ENCODE peak calls at places on chromosomes 13 and 19, in four cellular contexts. One of them, this sample, is unnamed.
A peak's percentile ranks its signal among the peaks of the same experiment; 100 is the strongest.

GRCh38 chr13:82905071-82905470 is 977.2 kb downstream of the SLITRK1 start:
- DNase-seq in K562: no peak
- DNase-seq in HepG2: no peak
- DNase-seq in GM12878: no peak
- DNase-seq in this sample: no peak

GRCh38 chr13:110326263-110326904 is 19.3 kb downstream of the COL4A2 start:
- DNase-seq in K562: no peak
- DNase-seq in HepG2: no peak
- DNase-seq in GM12878: no peak
- DNase-seq in this sample: no peak

GRCh38 chr19:10289167-10289835 is 451 bp upstream of the ICAM5 start:
- DNase-seq in K562: peak; percentile 67
- DNase-seq in HepG2: peak; percentile 53
- DNase-seq in GM12878: no peak
- DNase-seq in this sample: no peak

GRCh38 chr19:42284066-42284501 is 15.0 kb downstream of the CIC start:
- DNase-seq in K562: peak; percentile 86
- DNase-seq in HepG2: no peak
- DNase-seq in GM12878: no peak
- DNase-seq in this sample: no peak

GRCh38 chr13:73107970-73108369 is 49.2 kb downstream of the KLF5 start:
- DNase-seq in K562: no peak
- DNase-seq in HepG2: no peak
- DNase-seq in GM12878: no peak
- DNase-seq in this sample: no peak

GRCh38 chr13:38687246-38688229 is 661 bp downstream of the FREM2 start:
- DNase-seq in K562: no peak
- DNase-seq in HepG2: no peak
- DNase-seq in GM12878: no peak
- DNase-seq in this sample: no peak

GRCh38 chr13:86986448-86986847 is 684.7 kb upstream of the SLITRK5 start:
- DNase-seq in K562: no peak
- DNase-seq in HepG2: peak; percentile 52
- DNase-seq in GM12878: no peak
- DNase-seq in this sample: no peak

GRCh38 chr19:29666634-29667389 is 1.6 kb downstream of the PLEKHF1 start:
- DNase-seq in K562: no peak
- DNase-seq in HepG2: peak; percentile 55
- DNase-seq in GM12878: no peak
- DNase-seq in this sample: no peak

GRCh38 chr13:64206430-64207225 is 2791.0 kb upstream of the PCDH20 start:
- DNase-seq in K562: no peak
- DNase-seq in HepG2: no peak
- DNase-seq in GM12878: no peak
- DNase-seq in this sample: no peak

GRCh38 chr13:30824651-30825050 is 81.4 kb upstream of the MEDAG start:
- DNase-seq in K562: no peak
- DNase-seq in HepG2: no peak
- DNase-seq in GM12878: no peak
- DNase-seq in this sample: no peak

GRCh38 chr13:30816733-30817132 is 81.4 kb downstream of the ALOX5AP start:
- DNase-seq in K562: no peak
- DNase-seq in HepG2: no peak
- DNase-seq in GM12878: no peak
- DNase-seq in this sample: no peak

GRCh38 chr13:30818323-30818960 is 83.1 kb downstream of the ALOX5AP start:
- DNase-seq in K562: no peak
- DNase-seq in HepG2: no peak
- DNase-seq in GM12878: no peak
- DNase-seq in this sample: no peak

GRCh38 chr13:30821421-30821820 is 84.7 kb upstream of the MEDAG start:
- DNase-seq in K562: no peak
- DNase-seq in HepG2: no peak
- DNase-seq in GM12878: no peak
- DNase-seq in this sample: no peak

GRCh38 chr13:30819136-30819875 is 84.0 kb downstream of the ALOX5AP start:
- DNase-seq in K562: no peak
- DNase-seq in HepG2: peak; percentile 50
- DNase-seq in GM12878: no peak
- DNase-seq in this sample: no peak
- TF ChIP-seq KDM1A in K562: no peak
- TF ChIP-seq KDM1A in HepG2: no peak
- TF ChIP-seq KDM1A in GM12878: no peak
- TF ChIP-seq KDM1A in this sample: no peak

GRCh38 chr13:48593551-48593950 is 60.2 kb upstream of the CYSLTR2 start:
- DNase-seq in K562: no peak
- DNase-seq in HepG2: no peak
- DNase-seq in GM12878: no peak
- DNase-seq in this sample: no peak

GRCh38 chr13:48596128-48596429 is 57.6 kb upstream of the CYSLTR2 start:
- DNase-seq in K562: no peak
- DNase-seq in HepG2: no peak
- DNase-seq in GM12878: no peak
- DNase-seq in this sample: no peak

GRCh38 chr13:48594080-48594815 is 59.5 kb upstream of the CYSLTR2 start:
- DNase-seq in K562: no peak
- DNase-seq in HepG2: no peak
- DNase-seq in GM12878: no peak
- DNase-seq in this sample: no peak

GRCh38 chr13:48591889-48592725 is 59.2 kb upstream of the RCBTB2 start:
- DNase-seq in K562: no peak
- DNase-seq in HepG2: no peak
- DNase-seq in GM12878: no peak
- DNase-seq in this sample: no peak

GRCh38 chr13:48595330-48596127 is 58.2 kb upstream of the CYSLTR2 start:
- DNase-seq in K562: peak; percentile 12
- DNase-seq in HepG2: peak; percentile 79
- DNase-seq in GM12878: no peak
- DNase-seq in this sample: no peak
- TF ChIP-seq MAX in K562: no peak
- TF ChIP-seq MAX in HepG2: no peak
- TF ChIP-seq MAX in GM12878: no peak
- TF ChIP-seq MAX in this sample: no peak

GRCh38 chr13:114174529-114174941 is 4.5 kb upstream of the CFAP97D2 start:
- DNase-seq in K562: no peak
- DNase-seq in HepG2: no peak
- DNase-seq in GM12878: no peak
- DNase-seq in this sample: no peak
- TF ChIP-seq BRCA1 in K562: no peak
- TF ChIP-seq BRCA1 in HepG2: no peak
- TF ChIP-seq BRCA1 in GM12878: no peak
- TF ChIP-seq BRCA1 in this sample: no peak

DNA sequence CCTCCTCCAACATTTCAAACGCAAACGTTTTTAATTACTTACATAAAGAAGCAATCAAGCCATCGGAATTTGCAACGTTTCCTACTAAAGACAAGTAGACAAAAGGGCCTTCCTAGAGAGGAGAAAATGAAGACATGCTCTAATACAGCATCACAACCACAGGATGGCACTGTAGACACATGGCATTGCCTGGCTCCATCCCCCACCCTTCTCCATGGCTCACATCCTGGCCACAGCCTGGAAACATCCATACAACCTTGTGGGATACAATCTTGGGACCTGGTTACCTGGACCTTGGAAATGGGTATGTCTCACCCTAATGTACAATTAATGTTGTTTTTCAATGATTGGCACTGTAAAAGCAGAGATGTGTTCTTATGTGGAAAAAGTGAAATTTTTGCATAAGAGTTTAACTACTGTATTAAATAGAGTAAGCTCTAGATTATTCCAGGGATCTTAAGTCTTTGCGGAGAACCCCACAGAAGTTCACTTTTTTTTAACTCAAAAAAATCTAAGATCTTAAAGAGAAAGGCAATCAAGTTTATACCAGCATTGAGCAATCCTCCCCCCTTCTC is 21.5 kb downstream of the EBPL start:
- DNase-seq in K562: peak; percentile 57
- DNase-seq in HepG2: peak; percentile 60
- DNase-seq in GM12878: no peak
- DNase-seq in this sample: peak; percentile 57
- TF ChIP-seq KDM1A in K562: no peak
- TF ChIP-seq KDM1A in HepG2: no peak
- TF ChIP-seq KDM1A in GM12878: no peak
- TF ChIP-seq KDM1A in this sample: no peak

GRCh38 chr13:50318887-50319286 is 303.6 kb downstream of the KCNRG start:
- DNase-seq in K562: no peak
- DNase-seq in HepG2: no peak
- DNase-seq in GM12878: no peak
- DNase-seq in this sample: no peak

GRCh38 chr13:50323440-50324070 is 308.3 kb downstream of the KCNRG start:
- DNase-seq in K562: no peak
- DNase-seq in HepG2: no peak
- DNase-seq in GM12878: no peak
- DNase-seq in this sample: no peak

GRCh38 chr13:50319603-50320296 is 304.5 kb downstream of the KCNRG start:
- DNase-seq in K562: peak; percentile 9
- DNase-seq in HepG2: peak; percentile 24
- DNase-seq in GM12878: no peak
- DNase-seq in this sample: no peak

GRCh38 chr13:50322006-50322405 is 306.8 kb downstream of the KCNRG start:
- DNase-seq in K562: no peak
- DNase-seq in HepG2: no peak
- DNase-seq in GM12878: no peak
- DNase-seq in this sample: no peak

DNA sequence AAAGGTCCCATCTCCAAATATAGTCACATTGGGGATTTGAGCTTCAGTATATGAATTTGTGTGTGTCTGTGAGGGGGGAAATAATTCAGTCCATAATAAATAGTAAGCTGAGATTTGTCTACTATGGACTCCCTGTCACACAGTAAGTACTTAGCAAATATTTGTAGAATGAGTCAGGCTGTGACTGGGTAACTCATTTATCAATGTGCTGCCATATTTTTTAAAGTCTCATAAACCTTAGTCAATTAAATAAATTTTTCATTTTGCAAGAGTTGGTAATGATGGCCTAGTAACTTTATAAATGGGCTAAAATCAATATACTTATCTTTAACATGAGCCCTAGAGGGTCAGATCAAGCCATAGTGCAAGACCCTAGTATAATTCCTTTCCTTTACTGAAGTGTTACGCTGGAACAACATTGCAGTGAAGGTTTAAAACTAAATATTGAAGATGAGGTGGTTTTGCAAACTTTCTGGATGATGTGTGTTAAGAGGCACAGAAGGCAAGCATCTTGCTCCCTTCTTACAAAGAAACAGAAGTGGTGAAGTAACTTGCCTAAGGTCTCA is 305.1 kb downstream of the KCNRG start:
- DNase-seq in K562: no peak
- DNase-seq in HepG2: peak; percentile 84
- DNase-seq in GM12878: no peak
- DNase-seq in this sample: no peak
- TF ChIP-seq MAX in K562: no peak
- TF ChIP-seq MAX in HepG2: no peak
- TF ChIP-seq MAX in GM12878: no peak
- TF ChIP-seq MAX in this sample: no peak

GRCh38 chr19:49809987-49810389 is 3.1 kb downstream of the FUZ start:
- DNase-seq in K562: no peak
- DNase-seq in HepG2: no peak
- DNase-seq in GM12878: no peak
- DNase-seq in this sample: no peak
- TF ChIP-seq BRCA1 in K562: no peak
- TF ChIP-seq BRCA1 in HepG2: no peak
- TF ChIP-seq BRCA1 in GM12878: no peak
- TF ChIP-seq BRCA1 in this sample: no peak

GRCh38 chr19:54873990-54874389 is at the start of gene FCAR:
- DNase-seq in K562: no peak
- DNase-seq in HepG2: no peak
- DNase-seq in GM12878: no peak
- DNase-seq in this sample: no peak
- TF ChIP-seq KDM1A in K562: no peak
- TF ChIP-seq KDM1A in HepG2: no peak
- TF ChIP-seq KDM1A in GM12878: no peak
- TF ChIP-seq KDM1A in this sample: no peak

GRCh38 chr13:66660013-66660804 is 569.9 kb downstream of the PCDH9 start:
- DNase-seq in K562: no peak
- DNase-seq in HepG2: no peak
- DNase-seq in GM12878: no peak
- DNase-seq in this sample: no peak

GRCh38 chr13:66661336-66661735 is 568.8 kb downstream of the PCDH9 start:
- DNase-seq in K562: no peak
- DNase-seq in HepG2: no peak
- DNase-seq in GM12878: no peak
- DNase-seq in this sample: no peak

GRCh38 chr13:66656050-66656449 is 574.1 kb downstream of the PCDH9 start:
- DNase-seq in K562: no peak
- DNase-seq in HepG2: no peak
- DNase-seq in GM12878: no peak
- DNase-seq in this sample: no peak

GRCh38 chr13:66659291-66660012 is 570.7 kb downstream of the PCDH9 start:
- DNase-seq in K562: no peak
- DNase-seq in HepG2: no peak
- DNase-seq in GM12878: no peak
- DNase-seq in this sample: no peak

DNA sequence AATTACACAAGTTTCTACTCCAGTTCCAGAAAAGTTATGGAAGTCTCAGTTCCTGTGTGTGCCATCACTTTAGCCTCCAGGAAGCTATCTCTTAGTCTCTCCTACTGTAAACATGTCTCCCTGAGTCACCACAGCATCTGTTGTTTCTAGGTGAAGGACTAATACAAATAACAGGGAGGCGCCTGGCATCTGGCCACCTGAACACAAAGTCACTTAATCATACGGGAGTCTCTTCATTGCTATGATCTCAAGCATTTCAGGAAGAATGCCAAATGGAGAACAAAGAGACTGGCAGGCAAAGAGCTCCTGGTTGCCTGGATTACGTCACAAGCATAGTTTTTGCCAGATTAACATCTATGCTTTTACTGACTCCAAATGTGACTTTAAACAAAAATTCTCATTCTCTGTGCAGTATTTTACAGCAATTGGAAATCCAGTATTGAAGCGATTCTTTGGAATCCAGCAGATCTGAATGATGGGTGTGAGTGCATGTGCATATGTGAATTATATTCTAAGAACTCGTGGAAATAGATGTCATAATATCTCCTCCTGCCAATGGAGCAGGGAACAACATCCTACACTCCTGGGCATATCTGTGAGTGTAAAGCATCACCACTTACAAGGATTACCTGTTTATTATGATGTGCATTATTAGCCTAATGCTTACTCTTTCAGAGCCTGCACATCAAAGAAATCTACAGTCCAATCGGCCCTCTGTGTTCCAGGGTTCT is 572.8 kb downstream of the PCDH9 start:
- DNase-seq in K562: no peak
- DNase-seq in HepG2: peak; percentile 11
- DNase-seq in GM12878: no peak
- DNase-seq in this sample: no peak
- TF ChIP-seq MAX in K562: no peak
- TF ChIP-seq MAX in HepG2: no peak
- TF ChIP-seq MAX in GM12878: no peak
- TF ChIP-seq MAX in this sample: no peak